ENCODE peak calls at places on chromosomes 1 and 21, in seven cellular contexts. J is lower lobe of right lung, F is bronchial epithelial cell, W is NB4, Y is IMR-90, G is upper lobe of right lung, A is OCI-LY7. L is an unnamed sample.

GRCh38 chr1:239361403-239361802 is 25.0 kb upstream of the CHRM3 start:
- DNase-seq in J (no peak), F (peak), W (no peak), Y (peak), G (no peak), A (no peak), L (peak)

GRCh38 chr21:38769253-38769780 is 36.4 kb upstream of the ETS2 start:
- DNase-seq in J (no peak), F (no peak), W (no peak), Y (peak), G (no peak), A (no peak), L (peak)

GRCh38 chr1:5755552-5756125 is 236.6 kb downstream of the NPHP4 start:
- DNase-seq in J (peak), F (no peak), W (no peak), Y (no peak), G (no peak), A (no peak), L (no peak)

GRCh38 chr1:11998636-11999035 is 18.4 kb downstream of the MFN2 start:
- DNase-seq in J (no peak), F (no peak), W (no peak), Y (no peak), G (no peak), A (no peak), L (no peak)

GRCh38 chr1:225467193-225468020 is 39.6 kb upstream of the LBR start:
- DNase-seq in J (peak), F (no peak), W (peak), Y (no peak), G (peak), A (peak), L (peak)

GRCh38 chr1:46491500-46492268 is 2.0 kb downstream of the DMBX1 start:
- DNase-seq in J (no peak), F (no peak), W (no peak), Y (no peak), G (no peak), A (no peak), L (no peak)

GRCh38 chr1:12597792-12598191 is 20.2 kb downstream of the DHRS3 start:
- DNase-seq in J (peak), F (no peak), W (no peak), Y (no peak), G (peak), A (no peak), L (no peak)

GRCh38 chr1:151989131-151989868 is 4.4 kb downstream of the S100A10 start:
- DNase-seq in J (peak), F (peak), W (peak), Y (peak), G (peak), A (no peak), L (peak)

GRCh38 chr1:201282216-201282615 is 1.1 kb upstream of the PKP1 start:
- DNase-seq in J (no peak), F (no peak), W (no peak), Y (no peak), G (no peak), A (no peak), L (no peak)

GRCh38 chr21:44478801-44479167 is 23.5 kb downstream of the LRRC3 start:
- DNase-seq in J (no peak), F (no peak), W (no peak), Y (no peak), G (no peak), A (no peak), L (no peak)

GRCh38 chr1:234584926-234585325 is 25.1 kb downstream of the IRF2BP2 start:
- DNase-seq in J (no peak), F (no peak), W (no peak), Y (no peak), G (no peak), A (no peak), L (no peak)

GRCh38 chr1:228071839-228072657 is 10.5 kb upstream of the ARF1 start:
- DNase-seq in J (peak), F (no peak), W (no peak), Y (no peak), G (peak), A (no peak), L (no peak)

GRCh38 chr21:36852293-36852692 is 114.2 kb downstream of the HLCS start:
- DNase-seq in J (no peak), F (peak), W (no peak), Y (no peak), G (no peak), A (no peak), L (no peak)

GRCh38 chr1:11320153-11320936 is 47.3 kb downstream of the UBIAD1 start:
- DNase-seq in J (no peak), F (no peak), W (peak), Y (no peak), G (no peak), A (peak), L (no peak)

GRCh38 chr1:203592156-203592555 is 34.5 kb upstream of the ATP2B4 start:
- DNase-seq in J (no peak), F (no peak), W (no peak), Y (peak), G (no peak), A (no peak), L (no peak)

GRCh38 chr1:28249013-28249870 is 10.1 kb upstream of the SESN2 start:
- DNase-seq in J (peak), F (peak), W (peak), Y (peak), G (peak), A (peak), L (peak)

GRCh38 chr1:172352435-172352834 is 68.0 kb upstream of the C1orf105 start:
- DNase-seq in J (no peak), F (peak), W (no peak), Y (peak), G (no peak), A (no peak), L (no peak)

GRCh38 chr1:9842073-9842711 is 18.4 kb upstream of the CLSTN1 start:
- DNase-seq in J (peak), F (no peak), W (no peak), Y (peak), G (no peak), A (no peak), L (no peak)

GRCh38 chr1:203769505-203770343 is 4.7 kb downstream of the LAX1 start:
- DNase-seq in J (peak), F (peak), W (peak), Y (peak), G (peak), A (no peak), L (peak)

GRCh38 chr1:9687120-9687875 is 35.8 kb downstream of the PIK3CD start:
- DNase-seq in J (peak), F (peak), W (peak), Y (peak), G (peak), A (peak), L (peak)

GRCh38 chr21:15057290-15057689 is 7.5 kb downstream of the NRIP1 start:
- DNase-seq in J (no peak), F (no peak), W (no peak), Y (no peak), G (no peak), A (no peak), L (peak)

GRCh38 chr1:147837129-147837776 is 65.3 kb upstream of the GJA8 start:
- DNase-seq in J (no peak), F (no peak), W (no peak), Y (no peak), G (no peak), A (no peak), L (no peak)

GRCh38 chr1:109266965-109267364 is 16.0 kb downstream of the PSRC1 start:
- DNase-seq in J (no peak), F (peak), W (peak), Y (peak), G (no peak), A (no peak), L (no peak)

GRCh38 chr1:169005776-169006175 is 100.7 kb upstream of the ATP1B1 start:
- DNase-seq in J (no peak), F (no peak), W (no peak), Y (no peak), G (no peak), A (no peak), L (no peak)

GRCh38 chr1:234214129-234214910 is 158.9 kb upstream of the COA6 start:
- DNase-seq in J (peak), F (peak), W (no peak), Y (peak), G (peak), A (no peak), L (no peak)

GRCh38 chr1:104665300-104665699 is 915.6 kb downstream of the AMY1C start:
- DNase-seq in J (no peak), F (no peak), W (no peak), Y (no peak), G (no peak), A (no peak), L (no peak)

GRCh38 chr1:170214117-170214979 is 68.6 kb downstream of the NTMT2 start:
- DNase-seq in J (no peak), F (no peak), W (no peak), Y (peak), G (no peak), A (no peak), L (peak)

GRCh38 chr1:55504306-55504706 is 289.1 kb upstream of the USP24 start:
- DNase-seq in J (no peak), F (no peak), W (no peak), Y (no peak), G (no peak), A (no peak), L (no peak)

GRCh38 chr1:75310067-75310466 is 175.9 kb downstream of the LHX8 start:
- DNase-seq in J (no peak), F (no peak), W (no peak), Y (no peak), G (no peak), A (no peak), L (no peak)

GRCh38 chr1:83860506-83861221 is 138.3 kb downstream of the TTLL7 start:
- DNase-seq in J (peak), F (peak), W (peak), Y (no peak), G (peak), A (peak), L (peak)

GRCh38 chr1:215380566-215380965 is 186.5 kb upstream of the KCTD3 start:
- DNase-seq in J (no peak), F (no peak), W (no peak), Y (no peak), G (no peak), A (no peak), L (no peak)

GRCh38 chr21:44011123-44011773 is 861 bp upstream of the TRAPPC10 start:
- DNase-seq in J (no peak), F (no peak), W (no peak), Y (no peak), G (no peak), A (no peak), L (no peak)

DNA sequence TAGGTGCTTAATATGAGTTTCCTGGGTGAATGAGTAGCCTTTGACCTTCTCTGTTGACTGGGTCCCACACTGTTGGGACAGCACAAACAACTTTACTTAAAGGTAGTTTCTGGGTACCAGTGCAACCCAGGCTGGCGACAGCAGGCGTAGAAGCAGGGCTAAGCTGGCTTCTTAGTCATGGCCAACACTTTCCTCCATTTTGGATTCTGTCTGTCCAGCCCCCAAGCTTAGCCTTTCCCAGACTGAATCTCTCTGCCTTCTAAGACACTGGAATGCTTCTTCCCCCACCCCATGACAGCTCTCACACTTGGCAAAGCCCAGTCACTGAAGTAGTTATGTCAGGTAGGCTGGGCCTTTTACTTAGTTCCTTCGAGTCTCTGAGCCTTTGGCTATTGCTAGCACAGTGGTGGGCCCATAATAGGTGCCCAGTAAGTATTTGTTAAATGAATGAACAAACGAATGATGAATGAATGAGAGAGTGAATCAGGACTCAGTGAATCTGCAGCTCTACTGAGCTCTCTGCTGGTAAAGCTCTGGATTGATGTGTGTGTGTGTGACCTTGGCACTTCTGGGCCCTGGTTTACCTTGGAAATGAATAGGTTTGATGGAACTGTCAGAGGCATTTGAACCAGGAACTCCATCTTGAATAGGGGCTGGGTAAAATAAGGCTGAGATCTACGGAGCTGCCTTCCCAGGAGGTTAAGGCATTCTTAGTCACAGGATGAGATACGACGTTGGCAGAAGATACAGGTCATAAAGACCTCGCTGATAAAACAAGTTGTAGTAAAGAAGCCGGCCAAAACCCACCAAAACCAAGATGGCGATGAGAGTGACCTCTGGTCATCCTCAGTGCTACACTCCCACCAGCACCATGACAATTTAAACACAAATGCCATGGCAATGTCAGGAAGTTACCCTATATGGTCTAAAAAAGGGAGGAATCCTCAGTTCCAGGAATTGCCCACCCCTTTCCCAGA is 37.4 kb upstream of the ID3 start:
- DNase-seq in J (no peak), F (no peak), W (no peak), Y (no peak), G (no peak), A (no peak), L (no peak)
- TF ChIP-seq CTCF in J (no peak), F (no peak), W (no peak), Y (no peak), G (no peak), A (no peak), L (no peak)

GRCh38 chr1:217857061-217857460 is 225.9 kb downstream of the SPATA17 start:
- DNase-seq in J (no peak), F (no peak), W (no peak), Y (no peak), G (no peak), A (no peak), L (peak)
- H3K4me3 ChIP-seq in J (no peak), F (no peak), W (no peak), Y (no peak), G (no peak), A (no peak), L (no peak)

GRCh38 chr1:98761238-98761637 is 99.7 kb downstream of the SNX7 start:
- DNase-seq in J (no peak), F (peak), W (peak), Y (no peak), G (no peak), A (peak), L (no peak)
- TF ChIP-seq CTCF in J (no peak), F (peak), W (no peak), Y (no peak), G (no peak), A (peak), L (no peak)

DNA sequence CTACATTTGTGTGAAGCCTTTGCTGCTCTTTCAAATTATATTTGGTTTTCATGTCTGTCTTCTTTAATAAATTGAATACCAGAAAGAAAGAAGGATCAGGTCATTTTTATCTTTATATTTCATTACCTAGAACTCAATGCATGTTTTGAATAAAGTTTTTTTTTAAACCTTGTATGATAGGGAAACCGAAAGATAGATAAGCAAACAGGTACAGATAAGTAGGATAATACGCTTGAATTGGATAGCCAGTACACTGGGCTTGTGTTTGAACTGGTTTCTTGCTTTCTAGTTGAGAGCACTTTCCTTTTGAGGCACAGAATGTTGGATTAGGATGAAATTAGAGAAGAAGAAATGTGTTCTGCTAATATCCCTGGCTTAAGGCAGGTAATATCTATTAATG is 46.9 kb downstream of the PKN2 start:
- DNase-seq in J (no peak), F (no peak), W (no peak), Y (no peak), G (no peak), A (no peak), L (no peak)
- H3K4me3 ChIP-seq in J (no peak), F (no peak), W (no peak), Y (no peak), G (no peak), A (no peak), L (peak)

DNA sequence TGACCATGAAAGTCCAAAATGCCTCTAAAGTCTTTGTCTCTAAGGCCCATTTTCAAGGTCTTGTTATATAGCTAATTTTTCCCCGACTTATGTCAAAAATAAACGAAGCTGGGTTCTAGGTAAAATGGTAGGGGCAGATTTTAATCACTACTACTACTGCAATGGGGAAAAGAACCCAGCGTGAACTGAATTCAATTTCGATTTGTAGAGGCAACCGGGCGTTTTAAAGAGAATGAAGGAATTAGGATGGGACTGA is 536 bp upstream of the EXO1 start:
- DNase-seq in J (no peak), F (no peak), W (no peak), Y (no peak), G (no peak), A (no peak), L (no peak)
- TF ChIP-seq CTCF in J (no peak), F (no peak), W (no peak), Y (no peak), G (no peak), A (no peak), L (no peak)

GRCh38 chr1:97826820-97827219 is 94.0 kb downstream of the DPYD start:
- DNase-seq in J (no peak), F (no peak), W (peak), Y (no peak), G (no peak), A (no peak), L (no peak)
- H3K4me3 ChIP-seq in J (no peak), F (no peak), W (no peak), Y (no peak), G (no peak), A (no peak), L (no peak)